ENCODE peak calls at places on chromosomes 3 and 15, in eight cellular contexts. One of them, this sample, is unnamed. For H3K4me1, the result is how much of the 10 kb centered on the place peaks cover.

GRCh38 chr15:52284164-52284563 is 11.4 kb downstream of the MYO5C start:
- DNase-seq in prostate gland: no peak
- DNase-seq in HCT116: no peak
- DNase-seq in transverse colon: no peak
- DNase-seq in A549: peak
- DNase-seq in right lobe of liver: no peak
- DNase-seq in body of pancreas: no peak
- DNase-seq in ovary: no peak
- DNase-seq in this sample: no peak

GRCh38 chr3:3625461-3626271 is 173.6 kb upstream of the LRRN1 start:
- DNase-seq in right lobe of liver: no peak
- DNase-seq in transverse colon: no peak
- DNase-seq in A549: no peak
- DNase-seq in ovary: no peak
- DNase-seq in body of pancreas: no peak
- DNase-seq in prostate gland: no peak
- DNase-seq in HCT116: no peak
- DNase-seq in this sample: no peak

GRCh38 chr3:4688411-4688810 is 195.3 kb downstream of the ITPR1 start:
- DNase-seq in body of pancreas: no peak
- DNase-seq in prostate gland: peak
- DNase-seq in transverse colon: no peak
- DNase-seq in ovary: no peak
- DNase-seq in right lobe of liver: no peak
- DNase-seq in HCT116: no peak
- DNase-seq in A549: no peak
- DNase-seq in this sample: no peak

GRCh38 chr15:101359365-101359947 is 64.4 kb upstream of the SNRPA1 start:
- DNase-seq in ovary: no peak
- DNase-seq in body of pancreas: no peak
- DNase-seq in right lobe of liver: no peak
- DNase-seq in transverse colon: no peak
- DNase-seq in A549: peak
- DNase-seq in HCT116: no peak
- DNase-seq in prostate gland: no peak
- DNase-seq in this sample: no peak

GRCh38 chr3:16171009-16171408 is 3.5 kb upstream of the GALNT15 start:
- DNase-seq in transverse colon: no peak
- DNase-seq in prostate gland: no peak
- DNase-seq in right lobe of liver: no peak
- DNase-seq in A549: no peak
- DNase-seq in body of pancreas: no peak
- DNase-seq in HCT116: no peak
- DNase-seq in ovary: no peak
- DNase-seq in this sample: no peak

GRCh38 chr3:63128380-63128779 is 149.7 kb upstream of the SYNPR start:
- DNase-seq in transverse colon: no peak
- DNase-seq in A549: no peak
- DNase-seq in prostate gland: no peak
- DNase-seq in body of pancreas: no peak
- DNase-seq in ovary: no peak
- DNase-seq in right lobe of liver: no peak
- DNase-seq in HCT116: no peak
- DNase-seq in this sample: no peak

GRCh38 chr3:197790033-197790432 is 1.0 kb upstream of the LRCH3 start:
- DNase-seq in prostate gland: no peak
- DNase-seq in transverse colon: no peak
- DNase-seq in HCT116: no peak
- DNase-seq in right lobe of liver: no peak
- DNase-seq in A549: no peak
- DNase-seq in ovary: no peak
- DNase-seq in body of pancreas: no peak
- DNase-seq in this sample: no peak

GRCh38 chr3:149686996-149687395 is 29.2 kb upstream of the WWTR1 start:
- DNase-seq in prostate gland: no peak
- DNase-seq in HCT116: no peak
- DNase-seq in right lobe of liver: no peak
- DNase-seq in body of pancreas: no peak
- DNase-seq in transverse colon: no peak
- DNase-seq in A549: no peak
- DNase-seq in ovary: no peak
- DNase-seq in this sample: no peak

GRCh38 chr15:69755571-69756310 is 303.1 kb downstream of the RPLP1 start:
- DNase-seq in HCT116: no peak
- DNase-seq in transverse colon: peak
- DNase-seq in ovary: no peak
- DNase-seq in A549: no peak
- DNase-seq in prostate gland: no peak
- DNase-seq in right lobe of liver: no peak
- DNase-seq in body of pancreas: no peak
- DNase-seq in this sample: no peak

GRCh38 chr3:123069021-123069381 is 2.2 kb downstream of the PDIA5 start:
- DNase-seq in ovary: no peak
- DNase-seq in body of pancreas: peak
- DNase-seq in HCT116: no peak
- DNase-seq in prostate gland: peak
- DNase-seq in right lobe of liver: peak
- DNase-seq in transverse colon: no peak
- DNase-seq in A549: no peak
- DNase-seq in this sample: peak

GRCh38 chr3:130963878-130964277 is 62.7 kb downstream of the ASTE1 start:
- DNase-seq in body of pancreas: no peak
- DNase-seq in A549: peak
- DNase-seq in right lobe of liver: no peak
- DNase-seq in prostate gland: no peak
- DNase-seq in HCT116: peak
- DNase-seq in ovary: no peak
- DNase-seq in transverse colon: no peak
- DNase-seq in this sample: no peak

GRCh38 chr3:94137377-94137776 is 74.5 kb downstream of the NSUN3 start:
- DNase-seq in prostate gland: no peak
- DNase-seq in A549: no peak
- DNase-seq in transverse colon: no peak
- DNase-seq in body of pancreas: no peak
- DNase-seq in right lobe of liver: no peak
- DNase-seq in HCT116: no peak
- DNase-seq in ovary: no peak
- DNase-seq in this sample: no peak

GRCh38 chr3:144868506-144868905 is 896.9 kb downstream of the DIPK2A start:
- DNase-seq in body of pancreas: no peak
- DNase-seq in transverse colon: no peak
- DNase-seq in A549: no peak
- DNase-seq in right lobe of liver: no peak
- DNase-seq in ovary: no peak
- DNase-seq in HCT116: no peak
- DNase-seq in prostate gland: no peak
- DNase-seq in this sample: no peak

GRCh38 chr3:100730524-100730923 is 21.2 kb downstream of the TFG start:
- DNase-seq in body of pancreas: no peak
- DNase-seq in right lobe of liver: no peak
- DNase-seq in HCT116: no peak
- DNase-seq in A549: no peak
- DNase-seq in prostate gland: no peak
- DNase-seq in transverse colon: no peak
- DNase-seq in ovary: no peak
- DNase-seq in this sample: no peak

GRCh38 chr3:105746226-105746996 is 122.4 kb downstream of the CBLB start:
- DNase-seq in A549: peak
- DNase-seq in right lobe of liver: no peak
- DNase-seq in body of pancreas: no peak
- DNase-seq in prostate gland: no peak
- DNase-seq in HCT116: no peak
- DNase-seq in ovary: no peak
- DNase-seq in transverse colon: no peak
- DNase-seq in this sample: no peak

GRCh38 chr15:91553455-91553854 is 300.1 kb upstream of the SLCO3A1 start:
- DNase-seq in right lobe of liver: no peak
- DNase-seq in body of pancreas: no peak
- DNase-seq in A549: no peak
- DNase-seq in HCT116: no peak
- DNase-seq in transverse colon: no peak
- DNase-seq in ovary: no peak
- DNase-seq in prostate gland: no peak
- DNase-seq in this sample: no peak

GRCh38 chr15:48861813-48862431 is 16.0 kb upstream of the EID1 start:
- DNase-seq in HCT116: peak
- DNase-seq in right lobe of liver: no peak
- DNase-seq in prostate gland: no peak
- DNase-seq in ovary: no peak
- DNase-seq in body of pancreas: no peak
- DNase-seq in transverse colon: peak
- DNase-seq in A549: peak
- DNase-seq in this sample: no peak

GRCh38 chr15:62066663-62067447 is at the start of gene C2CD4A:
- DNase-seq in transverse colon: peak
- DNase-seq in body of pancreas: peak
- DNase-seq in right lobe of liver: peak
- DNase-seq in prostate gland: peak
- DNase-seq in ovary: peak
- DNase-seq in A549: peak
- DNase-seq in HCT116: peak
- DNase-seq in this sample: peak

DNA sequence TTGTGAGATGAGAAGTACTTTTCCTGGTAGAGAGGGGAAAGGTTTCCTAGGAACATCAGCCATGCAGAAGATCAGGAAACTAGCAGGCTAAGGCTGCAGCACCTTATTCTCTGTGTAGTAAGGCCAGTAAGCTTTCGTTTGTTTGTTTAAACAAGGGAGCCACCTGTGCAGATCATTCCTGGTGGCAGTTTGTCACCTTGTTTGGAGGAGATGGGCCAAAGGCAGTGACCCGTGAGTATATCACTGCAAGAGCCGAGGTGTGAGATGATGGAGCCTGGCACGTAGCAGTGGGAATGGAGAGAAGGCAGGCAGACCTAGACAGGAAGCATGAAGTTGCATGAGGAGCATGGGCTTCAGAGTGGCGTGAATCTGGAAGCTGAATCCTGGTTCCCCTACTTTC is 19.6 kb downstream of the ATG7 start:
- DNase-seq in body of pancreas: no peak
- DNase-seq in A549: no peak
- DNase-seq in HCT116: no peak
- DNase-seq in ovary: no peak
- DNase-seq in transverse colon: no peak
- DNase-seq in right lobe of liver: no peak
- DNase-seq in prostate gland: no peak
- DNase-seq in this sample: no peak
- H3K4me1 ChIP-seq in body of pancreas: under half
- H3K4me1 ChIP-seq in A549: under half
- H3K4me1 ChIP-seq in HCT116: under half
- H3K4me1 ChIP-seq in ovary: under half
- H3K4me1 ChIP-seq in transverse colon: under half
- H3K4me1 ChIP-seq in right lobe of liver: under half
- H3K4me1 ChIP-seq in prostate gland: under half
- H3K4me1 ChIP-seq in this sample: under half

GRCh38 chr3:50612234-50612972 is 829 bp upstream of the CISH start:
- DNase-seq in body of pancreas: no peak
- DNase-seq in transverse colon: no peak
- DNase-seq in ovary: peak
- DNase-seq in A549: no peak
- DNase-seq in HCT116: no peak
- DNase-seq in prostate gland: no peak
- DNase-seq in right lobe of liver: no peak
- DNase-seq in this sample: no peak
- TF ChIP-seq POLR2A in body of pancreas: no peak
- TF ChIP-seq POLR2A in transverse colon: peak
- TF ChIP-seq POLR2A in ovary: peak
- TF ChIP-seq POLR2A in A549: no peak
- TF ChIP-seq POLR2A in HCT116: no peak
- TF ChIP-seq POLR2A in prostate gland: peak
- TF ChIP-seq POLR2A in right lobe of liver: no peak
- TF ChIP-seq POLR2A in this sample: no peak

GRCh38 chr15:64842986-64843561 is 1.4 kb downstream of the PLEKHO2 start:
- DNase-seq in right lobe of liver: no peak
- DNase-seq in prostate gland: no peak
- DNase-seq in body of pancreas: peak
- DNase-seq in ovary: no peak
- DNase-seq in HCT116: no peak
- DNase-seq in A549: no peak
- DNase-seq in transverse colon: peak
- DNase-seq in this sample: no peak
- H3K4me1 ChIP-seq in right lobe of liver: under half
- H3K4me1 ChIP-seq in prostate gland: under half
- H3K4me1 ChIP-seq in body of pancreas: under half
- H3K4me1 ChIP-seq in ovary: under half
- H3K4me1 ChIP-seq in HCT116: under half
- H3K4me1 ChIP-seq in A549: under half
- H3K4me1 ChIP-seq in transverse colon: under half
- H3K4me1 ChIP-seq in this sample: half or more

GRCh38 chr3:194083253-194084224 is 52.4 kb upstream of the HES1 start:
- DNase-seq in right lobe of liver: no peak
- DNase-seq in HCT116: no peak
- DNase-seq in ovary: no peak
- DNase-seq in transverse colon: no peak
- DNase-seq in prostate gland: no peak
- DNase-seq in A549: no peak
- DNase-seq in body of pancreas: no peak
- DNase-seq in this sample: no peak

GRCh38 chr3:194082596-194083220 is 53.2 kb upstream of the HES1 start:
- DNase-seq in HCT116: no peak
- DNase-seq in transverse colon: no peak
- DNase-seq in prostate gland: no peak
- DNase-seq in A549: no peak
- DNase-seq in ovary: no peak
- DNase-seq in body of pancreas: no peak
- DNase-seq in right lobe of liver: no peak
- DNase-seq in this sample: no peak

GRCh38 chr3:194081826-194082225 is 54.1 kb upstream of the HES1 start:
- DNase-seq in body of pancreas: no peak
- DNase-seq in A549: no peak
- DNase-seq in prostate gland: no peak
- DNase-seq in ovary: no peak
- DNase-seq in HCT116: no peak
- DNase-seq in transverse colon: no peak
- DNase-seq in right lobe of liver: no peak
- DNase-seq in this sample: no peak

GRCh38 chr3:194086251-194087075 is 49.5 kb upstream of the HES1 start:
- DNase-seq in body of pancreas: no peak
- DNase-seq in A549: no peak
- DNase-seq in ovary: no peak
- DNase-seq in right lobe of liver: no peak
- DNase-seq in HCT116: no peak
- DNase-seq in transverse colon: no peak
- DNase-seq in prostate gland: no peak
- DNase-seq in this sample: peak

GRCh38 chr3:194084284-194084683 is 51.7 kb upstream of the HES1 start:
- DNase-seq in transverse colon: no peak
- DNase-seq in ovary: no peak
- DNase-seq in body of pancreas: no peak
- DNase-seq in prostate gland: no peak
- DNase-seq in right lobe of liver: no peak
- DNase-seq in HCT116: no peak
- DNase-seq in A549: no peak
- DNase-seq in this sample: no peak
- TF ChIP-seq POLR2A in transverse colon: no peak
- TF ChIP-seq POLR2A in ovary: no peak
- TF ChIP-seq POLR2A in body of pancreas: no peak
- TF ChIP-seq POLR2A in prostate gland: no peak
- TF ChIP-seq POLR2A in right lobe of liver: no peak
- TF ChIP-seq POLR2A in HCT116: no peak
- TF ChIP-seq POLR2A in A549: no peak
- TF ChIP-seq POLR2A in this sample: no peak